ENCODE peak calls at places on chromosomes 6 and 20, in eight cellular contexts. F is nephron progenitor cell, T is amygdala, C is ELR, A is lower leg skin, L is naive B cell, S is GM13976, H is mucosa of descending colon. Y is an unnamed sample.

GRCh38 chr20:41738584-41739193 is 120.5 kb upstream of the CHD6 start:
- DNase-seq in F (peak), T (peak), C (peak), A (peak), L (peak), S (peak), H (peak), Y (peak)

GRCh38 chr6:27176096-27176495 is 71.4 kb upstream of the PRSS16 start:
- DNase-seq in F (no peak), T (no peak), C (peak), A (no peak), L (no peak), S (no peak), H (no peak), Y (no peak)

GRCh38 chr20:40913224-40913821 is 115.3 kb upstream of the TOP1 start:
- DNase-seq in F (no peak), T (no peak), C (no peak), A (no peak), L (no peak), S (no peak), H (no peak), Y (no peak)

GRCh38 chr6:49626811-49627210 is 9.8 kb downstream of the RHAG start:
- DNase-seq in F (no peak), T (no peak), C (no peak), A (no peak), L (no peak), S (no peak), H (no peak), Y (no peak)

GRCh38 chr6:147222160-147222838 is 18.1 kb downstream of the STXBP5 start:
- DNase-seq in F (no peak), T (no peak), C (peak), A (no peak), L (no peak), S (no peak), H (no peak), Y (no peak)

GRCh38 chr20:38173237-38174156 is 8.4 kb upstream of the TGM2 start:
- DNase-seq in F (no peak), T (no peak), C (peak), A (no peak), L (no peak), S (no peak), H (no peak), Y (peak)

GRCh38 chr6:83853178-83853967 is at the start of gene RIPPLY2:
- DNase-seq in F (peak), T (peak), C (peak), A (peak), L (peak), S (peak), H (no peak), Y (no peak)

GRCh38 chr20:38728911-38729642 is 4.8 kb downstream of the SLC32A1 start:
- DNase-seq in F (peak), T (no peak), C (no peak), A (no peak), L (peak), S (peak), H (no peak), Y (no peak)

GRCh38 chr6:3088446-3088845 is 20.2 kb downstream of the RIPK1 start:
- DNase-seq in F (no peak), T (no peak), C (no peak), A (no peak), L (no peak), S (no peak), H (no peak), Y (no peak)

GRCh38 chr20:22944936-22945335 is 90.2 kb upstream of the SSTR4 start:
- DNase-seq in F (no peak), T (no peak), C (no peak), A (no peak), L (no peak), S (no peak), H (no peak), Y (no peak)

GRCh38 chr20:60680554-60680953 is 571.5 kb upstream of the CDH4 start:
- DNase-seq in F (no peak), T (no peak), C (no peak), A (no peak), L (no peak), S (no peak), H (no peak), Y (no peak)

GRCh38 chr6:108838101-108838717 is 10.0 kb upstream of the ARMC2 start:
- DNase-seq in F (peak), T (no peak), C (peak), A (no peak), L (no peak), S (no peak), H (no peak), Y (no peak)

GRCh38 chr20:62202676-62203377 is 17.3 kb downstream of the HRH3 start:
- DNase-seq in F (no peak), T (no peak), C (no peak), A (no peak), L (no peak), S (no peak), H (no peak), Y (no peak)

GRCh38 chr6:169251371-169251802 is 2.3 kb downstream of the THBS2 start:
- DNase-seq in F (no peak), T (peak), C (no peak), A (peak), L (no peak), S (no peak), H (no peak), Y (no peak)

GRCh38 chr6:11650711-11651110 is 113.2 kb downstream of the TMEM170B start:
- DNase-seq in F (no peak), T (no peak), C (peak), A (no peak), L (no peak), S (no peak), H (no peak), Y (no peak)

GRCh38 chr20:10800288-10800687 is 126.5 kb upstream of the JAG1 start:
- DNase-seq in F (no peak), T (no peak), C (no peak), A (no peak), L (no peak), S (no peak), H (no peak), Y (no peak)

GRCh38 chr6:112563368-112563767 is 216.2 kb downstream of the RFPL4B start:
- DNase-seq in F (peak), T (no peak), C (peak), A (no peak), L (no peak), S (no peak), H (no peak), Y (peak)

GRCh38 chr6:159646731-159647130 is 46.3 kb downstream of the SOD2 start:
- DNase-seq in F (no peak), T (no peak), C (peak), A (peak), L (no peak), S (no peak), H (no peak), Y (no peak)

GRCh38 chr6:36599791-36600209 is 5.6 kb downstream of the SRSF3 start:
- DNase-seq in F (peak), T (peak), C (peak), A (peak), L (no peak), S (no peak), H (no peak), Y (peak)

GRCh38 chr6:1746919-1747460 is 137.3 kb downstream of the FOXC1 start:
- DNase-seq in F (no peak), T (no peak), C (no peak), A (no peak), L (no peak), S (no peak), H (no peak), Y (no peak)

GRCh38 chr6:18595774-18596528 is 208.8 kb downstream of the RNF144B start:
- DNase-seq in F (peak), T (peak), C (peak), A (no peak), L (peak), S (peak), H (peak), Y (peak)

GRCh38 chr6:168264593-168265335 is 54.8 kb downstream of the DACT2 start:
- DNase-seq in F (no peak), T (no peak), C (no peak), A (peak), L (no peak), S (no peak), H (peak), Y (no peak)

GRCh38 chr20:14127831-14128230 is 132.5 kb downstream of the MACROD2 start:
- DNase-seq in F (no peak), T (no peak), C (no peak), A (no peak), L (no peak), S (no peak), H (no peak), Y (no peak)

GRCh38 chr6:138588805-138589434 is 89.6 kb upstream of the NHSL1 start:
- DNase-seq in F (peak), T (peak), C (peak), A (peak), L (peak), S (peak), H (peak), Y (peak)

GRCh38 chr6:43984442-43985321 is 142.6 kb downstream of the MRPL14 start:
- DNase-seq in F (peak), T (no peak), C (no peak), A (no peak), L (no peak), S (no peak), H (no peak), Y (no peak)

GRCh38 chr20:33896509-33896908 is 85.4 kb downstream of the CHMP4B start:
- DNase-seq in F (no peak), T (no peak), C (no peak), A (no peak), L (no peak), S (no peak), H (no peak), Y (peak)

GRCh38 chr6:132604635-132605150 is 15.2 kb upstream of the TAAR5 start:
- DNase-seq in F (no peak), T (no peak), C (no peak), A (no peak), L (no peak), S (no peak), H (no peak), Y (no peak)

GRCh38 chr6:11366183-11366933 is 133.9 kb upstream of the NEDD9 start:
- DNase-seq in F (no peak), T (no peak), C (no peak), A (no peak), L (no peak), S (peak), H (no peak), Y (no peak)

GRCh38 chr6:2659882-2660281 is 90.8 kb downstream of the MYLK4 start:
- DNase-seq in F (no peak), T (no peak), C (peak), A (no peak), L (no peak), S (no peak), H (no peak), Y (peak)

GRCh38 chr6:111804627-111805235 is 68.5 kb downstream of the FYN start:
- DNase-seq in F (no peak), T (no peak), C (peak), A (no peak), L (no peak), S (peak), H (peak), Y (peak)

GRCh38 chr6:35484921-35485392 is 11.9 kb downstream of the TEAD3 start:
- DNase-seq in F (no peak), T (no peak), C (peak), A (no peak), L (no peak), S (no peak), H (no peak), Y (peak)

Y was measured in A172.